ENCODE peak calls at places on chromosomes 11 and 22, in five cellular contexts. W, T, A, D and N are unnamed samples.

GRCh38 chr22:24325105-24325757 is 54.6 kb downstream of the SPECC1L start:
- DNase-seq in T (peak; percentile 77), D (peak; percentile 98), A (peak; percentile 27), W (no peak), N (no peak)

GRCh38 chr11:72446929-72447753 is 12.8 kb upstream of the CLPB start:
- DNase-seq in W (no peak), D (peak; percentile 72), T (peak; percentile 55), A (no peak), N (no peak)

GRCh38 chr22:38733329-38734202 is 22.2 kb downstream of the SUN2 start:
- DNase-seq in D (peak; percentile 43), T (peak; percentile 61), A (peak; percentile 76), W (peak; percentile 67), N (peak; percentile 77)

GRCh38 chr22:23175817-23176644 is 4.3 kb upstream of the BCR start:
- DNase-seq in T (no peak), A (no peak), W (no peak), D (no peak), N (no peak)

GRCh38 chr22:49728566-49729271 is 99.0 kb downstream of the BRD1 start:
- DNase-seq in D (no peak), A (no peak), W (no peak), T (no peak), N (no peak)

GRCh38 chr11:76613901-76614300 is 56.6 kb downstream of the LRRC32 start:
- DNase-seq in D (no peak), T (no peak), A (no peak), W (no peak), N (no peak)

GRCh38 chr11:70205049-70205725 is 2.1 kb downstream of the FADD start:
- DNase-seq in A (no peak), W (no peak), D (peak; percentile 20), T (no peak), N (no peak)

GRCh38 chr11:101860694-101861371 is 54.0 kb upstream of the CEP126 start:
- DNase-seq in W (no peak), A (peak; percentile 29), T (peak; percentile 24), D (peak; percentile 75), N (peak; percentile 54)

GRCh38 chr11:130124096-130124495 is 35.5 kb upstream of the ST14 start:
- DNase-seq in A (no peak), W (peak; percentile 75), D (peak; percentile 88), T (peak; percentile 80), N (peak; percentile 85)

GRCh38 chr11:111947143-111947542 is 10.0 kb downstream of the DIXDC1 start:
- DNase-seq in D (no peak), W (no peak), T (no peak), A (no peak), N (no peak)

GRCh38 chr11:95991545-95991944 is 67.6 kb upstream of the MTMR2 start:
- DNase-seq in A (no peak), T (no peak), D (peak; percentile 78), W (no peak), N (no peak)